ENCODE peak calls at places on chromosome 16, in six cellular contexts. U, S, A, Z, W and I are unnamed samples.

GRCh38 chr16:30087181-30087898 is 4.4 kb downstream of the TBX6 start:
- DNase-seq in U (no peak), S (peak; percentile 36), A (no peak), Z (no peak), W (no peak), I (peak; percentile 85)

GRCh38 chr16:56451753-56452689 is 667 bp downstream of the OGFOD1 start:
- DNase-seq in U (no peak), S (peak; percentile 78), A (no peak), Z (peak; percentile 50), W (peak; percentile 20), I (no peak)

GRCh38 chr16:81567987-81568748 is 123.6 kb downstream of the CMIP start:
- DNase-seq in U (no peak), S (peak; percentile 95), A (peak; percentile 24), Z (peak; percentile 76), W (no peak), I (no peak)

GRCh38 chr16:68470461-68471150 is 22.3 kb upstream of the SMPD3 start:
- DNase-seq in U (peak; percentile 28), S (peak; percentile 37), A (no peak), Z (no peak), W (peak; percentile 93), I (peak; percentile 78)

GRCh38 chr16:70257391-70257790 is 5.7 kb upstream of the EXOSC6 start:
- DNase-seq in U (no peak), S (peak; percentile 18), A (no peak), Z (no peak), W (no peak), I (no peak)

GRCh38 chr16:86517652-86518258 is 7.4 kb downstream of the FOXF1 start:
- DNase-seq in U (peak; percentile 51), S (peak; percentile 97), A (peak; percentile 63), Z (peak; percentile 61), W (peak; percentile 46), I (no peak)

GRCh38 chr16:68490829-68491575 is 42.7 kb upstream of the SMPD3 start:
- DNase-seq in U (no peak), S (no peak), A (no peak), Z (peak; percentile 55), W (peak; percentile 64), I (no peak)

GRCh38 chr16:19164285-19164684 is 3.8 kb upstream of the SYT17 start:
- DNase-seq in U (no peak), S (no peak), A (no peak), Z (no peak), W (no peak), I (no peak)

GRCh38 chr16:54055864-54056263 is 230.7 kb downstream of the IRX3 start:
- DNase-seq in U (no peak), S (no peak), A (no peak), Z (no peak), W (no peak), I (no peak)

GRCh38 chr16:59611556-59611955 is 877.4 kb upstream of the GOT2 start:
- DNase-seq in U (no peak), S (no peak), A (no peak), Z (no peak), W (no peak), I (no peak)

GRCh38 chr16:88013091-88013609 is 61.9 kb downstream of the BANP start:
- DNase-seq in U (no peak), S (peak; percentile 83), A (no peak), Z (no peak), W (no peak), I (peak; percentile 15)

GRCh38 chr16:52676951-52677350 is 130.0 kb upstream of the TOX3 start:
- DNase-seq in U (no peak), S (no peak), A (no peak), Z (no peak), W (no peak), I (no peak)

GRCh38 chr16:75012380-75013081 is 13.7 kb downstream of the ZNRF1 start:
- DNase-seq in U (no peak), S (no peak), A (no peak), Z (no peak), W (peak; percentile 56), I (no peak)

GRCh38 chr16:61564741-61565140 is 471.5 kb downstream of the CDH8 start:
- DNase-seq in U (no peak), S (no peak), A (no peak), Z (no peak), W (no peak), I (no peak)

GRCh38 chr16:70553645-70554044 is 30.0 kb downstream of the SF3B3 start:
- DNase-seq in U (no peak), S (peak; percentile 84), A (peak; percentile 87), Z (peak; percentile 88), W (no peak), I (no peak)

GRCh38 chr16:67431805-67432476 is 1.0 kb downstream of the HSD11B2 start:
- DNase-seq in U (no peak), S (peak; percentile 82), A (no peak), Z (no peak), W (no peak), I (no peak)

GRCh38 chr16:73713817-73714495 is 582.7 kb upstream of the PSMD7 start:
- DNase-seq in U (no peak), S (peak; percentile 37), A (no peak), Z (peak; percentile 16), W (no peak), I (no peak)

GRCh38 chr16:86781046-86781445 is 202.7 kb downstream of the FOXL1 start:
- DNase-seq in U (no peak), S (no peak), A (no peak), Z (no peak), W (no peak), I (no peak)

GRCh38 chr16:47323241-47323640 is 137.6 kb downstream of the ITFG1 start:
- DNase-seq in U (no peak), S (no peak), A (no peak), Z (no peak), W (no peak), I (no peak)

GRCh38 chr16:52773026-52773425 is 226.1 kb upstream of the TOX3 start:
- DNase-seq in U (no peak), S (no peak), A (no peak), Z (no peak), W (no peak), I (no peak)

GRCh38 chr16:47477680-47478079 is 16.5 kb downstream of the PHKB start:
- DNase-seq in U (no peak), S (peak; percentile 53), A (no peak), Z (peak; percentile 41), W (no peak), I (no peak)

GRCh38 chr16:10261077-10261476 is 78.8 kb upstream of the GRIN2A start:
- DNase-seq in U (no peak), S (no peak), A (no peak), Z (no peak), W (no peak), I (no peak)

GRCh38 chr16:54290203-54291106 is 3.9 kb upstream of the IRX3 start:
- DNase-seq in U (no peak), S (no peak), A (no peak), Z (no peak), W (no peak), I (no peak)

GRCh38 chr16:31213342-31213741 is 577 bp upstream of the TRIM72 start:
- DNase-seq in U (no peak), S (peak; percentile 71), A (no peak), Z (no peak), W (no peak), I (no peak)

DNA sequence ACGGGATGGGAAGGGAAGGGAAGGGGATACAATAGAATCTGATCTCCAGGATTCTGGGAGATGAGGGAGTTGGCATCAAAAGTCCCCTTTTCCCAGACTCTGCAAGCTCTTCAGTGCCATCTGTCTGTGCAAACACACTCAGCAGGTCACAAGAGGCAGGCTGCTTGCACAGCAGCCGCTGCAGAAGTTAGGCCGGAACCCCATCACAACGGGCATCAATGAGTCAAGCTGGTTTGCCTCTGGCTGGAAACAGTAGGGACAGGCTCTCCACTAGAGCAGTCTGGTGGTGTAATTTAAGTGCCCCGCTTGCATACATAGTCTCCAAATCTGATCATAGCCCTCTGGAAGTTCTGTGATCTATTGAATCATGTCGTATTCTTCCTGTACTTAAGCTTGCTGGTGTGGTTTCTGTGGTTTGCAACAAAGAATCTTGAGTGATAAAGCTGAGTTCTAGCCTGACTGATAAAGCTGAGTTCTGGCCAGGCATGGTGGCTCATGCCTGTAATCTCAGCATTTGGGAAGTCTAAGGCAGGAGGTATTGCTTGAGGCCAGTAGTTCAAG is 33.7 kb upstream of the KDM8 start:
- DNase-seq in U (no peak), S (peak; percentile 88), A (no peak), Z (peak; percentile 97), W (peak; percentile 34), I (no peak)
- TF ChIP-seq CTCF in U (no peak), S (peak; percentile 53), A (peak; percentile 36), Z (peak; percentile 48), W (no peak), I (no peak)

GRCh38 chr16:84749072-84749471 is 49.3 kb downstream of the USP10 start:
- DNase-seq in U (no peak), S (no peak), A (no peak), Z (no peak), W (peak; percentile 30), I (no peak)
- TF ChIP-seq CTCF in U (no peak), S (peak; percentile 33), A (no peak), Z (peak; percentile 12), W (peak; percentile 21), I (peak; percentile 26)

DNA sequence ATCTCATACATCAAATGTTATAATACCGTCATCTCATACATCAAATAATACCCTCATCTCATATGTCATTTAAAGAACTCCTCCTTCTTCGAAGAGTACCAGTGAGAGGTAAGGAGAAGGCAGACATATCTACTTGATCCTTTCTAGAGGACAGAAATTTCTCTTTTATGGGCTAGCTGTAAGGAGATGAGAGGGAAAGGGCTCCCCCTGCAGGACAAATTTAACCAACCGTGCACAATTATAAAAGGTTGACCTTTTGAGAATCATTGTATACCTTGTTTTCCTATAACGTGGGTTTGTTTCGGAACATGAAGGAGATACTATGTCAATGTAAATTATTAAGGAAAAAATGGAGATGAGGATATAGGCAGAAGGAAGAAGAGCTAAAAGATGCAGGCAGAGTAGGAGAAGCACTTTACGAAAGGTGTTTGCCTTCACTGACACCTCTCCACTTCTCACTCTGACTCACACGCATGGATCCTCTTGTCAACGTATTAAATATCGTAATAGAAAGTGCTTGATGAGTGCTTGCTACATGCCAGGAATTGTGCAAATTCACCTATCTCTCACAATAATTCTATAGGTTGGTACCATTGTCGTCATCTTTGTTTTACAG is 465.9 kb upstream of the ERCC4 start:
- DNase-seq in U (no peak), S (no peak), A (no peak), Z (peak; percentile 8), W (peak; percentile 63), I (no peak)
- TF ChIP-seq CTCF in U (peak; percentile 44), S (peak; percentile 61), A (no peak), Z (peak; percentile 87), W (peak; percentile 49), I (peak; percentile 77)

GRCh38 chr16:26806641-26807040 is 260.1 kb upstream of the C16orf82 start:
- DNase-seq in U (no peak), S (no peak), A (no peak), Z (no peak), W (no peak), I (no peak)

GRCh38 chr16:26802440-26802839 is 264.3 kb upstream of the C16orf82 start:
- DNase-seq in U (no peak), S (peak; percentile 19), A (no peak), Z (no peak), W (no peak), I (no peak)

GRCh38 chr16:26801628-26802027 is 265.1 kb upstream of the C16orf82 start:
- DNase-seq in U (no peak), S (no peak), A (no peak), Z (no peak), W (no peak), I (no peak)

DNA sequence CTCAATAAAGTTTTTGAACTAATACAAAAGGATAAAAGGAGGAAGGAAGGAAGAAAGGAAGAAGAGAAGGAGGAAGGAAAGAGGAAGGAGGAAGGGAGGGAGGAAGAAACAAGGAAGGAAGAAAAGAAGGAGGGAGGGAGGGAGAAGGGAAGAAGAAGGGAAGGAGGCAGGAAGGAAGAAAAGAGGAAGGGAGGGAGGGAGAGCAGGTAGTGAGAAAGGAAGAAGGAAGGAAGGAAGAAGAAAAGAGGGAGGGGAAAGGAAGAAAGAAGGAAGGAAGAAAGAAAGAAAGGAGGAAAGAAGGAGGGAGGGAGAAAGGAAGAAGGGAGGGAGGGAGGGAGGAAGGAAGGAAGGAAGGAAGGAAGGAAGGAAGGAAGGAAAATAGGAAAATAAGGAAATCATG is 263.8 kb upstream of the C16orf82 start:
- DNase-seq in U (no peak), S (no peak), A (no peak), Z (no peak), W (no peak), I (no peak)
- TF ChIP-seq CTCF in U (no peak), S (no peak), A (no peak), Z (no peak), W (no peak), I (no peak)